ENCODE peak calls at places on chromosome 3, in seven cellular contexts. One of them, this sample, is unnamed.

GRCh38 chr3:71728632-71729342 is 3.6 kb upstream of the EIF4E3 start:
- DNase-seq in mucosa of descending colon: no peak
- DNase-seq in suprapubic skin: no peak
- DNase-seq in right lobe of liver: no peak
- DNase-seq in AG04449: no peak
- DNase-seq in pancreas: no peak
- DNase-seq in breast epithelium: no peak
- DNase-seq in this sample: no peak

GRCh38 chr3:187243933-187244564 is 46.8 kb downstream of the RTP1 start:
- DNase-seq in mucosa of descending colon: no peak
- DNase-seq in suprapubic skin: no peak
- DNase-seq in right lobe of liver: no peak
- DNase-seq in AG04449: no peak
- DNase-seq in pancreas: no peak
- DNase-seq in breast epithelium: no peak
- DNase-seq in this sample: no peak

GRCh38 chr3:188720636-188721035 is 451.1 kb upstream of the TPRG1 start:
- DNase-seq in mucosa of descending colon: no peak
- DNase-seq in suprapubic skin: no peak
- DNase-seq in right lobe of liver: peak
- DNase-seq in AG04449: no peak
- DNase-seq in pancreas: no peak
- DNase-seq in breast epithelium: no peak
- DNase-seq in this sample: no peak

GRCh38 chr3:65352951-65353350 is 665.2 kb upstream of the ADAMTS9 start:
- DNase-seq in mucosa of descending colon: no peak
- DNase-seq in suprapubic skin: no peak
- DNase-seq in right lobe of liver: no peak
- DNase-seq in AG04449: peak
- DNase-seq in pancreas: no peak
- DNase-seq in breast epithelium: no peak
- DNase-seq in this sample: no peak

GRCh38 chr3:134769469-134769868 is 25.6 kb upstream of the EPHB1 start:
- DNase-seq in mucosa of descending colon: no peak
- DNase-seq in suprapubic skin: no peak
- DNase-seq in right lobe of liver: no peak
- DNase-seq in AG04449: no peak
- DNase-seq in pancreas: no peak
- DNase-seq in breast epithelium: no peak
- DNase-seq in this sample: no peak

GRCh38 chr3:194689493-194689901 is 3.8 kb downstream of the FAM43A start:
- DNase-seq in mucosa of descending colon: no peak
- DNase-seq in suprapubic skin: no peak
- DNase-seq in right lobe of liver: no peak
- DNase-seq in AG04449: no peak
- DNase-seq in pancreas: no peak
- DNase-seq in breast epithelium: no peak
- DNase-seq in this sample: no peak

GRCh38 chr3:133394561-133395311 is 5.1 kb upstream of the BFSP2 start:
- DNase-seq in mucosa of descending colon: no peak
- DNase-seq in suprapubic skin: peak
- DNase-seq in right lobe of liver: no peak
- DNase-seq in AG04449: no peak
- DNase-seq in pancreas: no peak
- DNase-seq in breast epithelium: no peak
- DNase-seq in this sample: no peak

GRCh38 chr3:118991775-118992174 is 42.9 kb downstream of the IGSF11 start:
- DNase-seq in mucosa of descending colon: no peak
- DNase-seq in suprapubic skin: no peak
- DNase-seq in right lobe of liver: no peak
- DNase-seq in AG04449: no peak
- DNase-seq in pancreas: peak
- DNase-seq in breast epithelium: no peak
- DNase-seq in this sample: no peak

GRCh38 chr3:31210068-31210650 is 315.7 kb upstream of the GADL1 start:
- DNase-seq in mucosa of descending colon: no peak
- DNase-seq in suprapubic skin: no peak
- DNase-seq in right lobe of liver: no peak
- DNase-seq in AG04449: no peak
- DNase-seq in pancreas: no peak
- DNase-seq in breast epithelium: no peak
- DNase-seq in this sample: no peak

GRCh38 chr3:177760803-177761202 is 563.5 kb upstream of the TBL1XR1 start:
- DNase-seq in mucosa of descending colon: no peak
- DNase-seq in suprapubic skin: no peak
- DNase-seq in right lobe of liver: no peak
- DNase-seq in AG04449: peak
- DNase-seq in pancreas: no peak
- DNase-seq in breast epithelium: no peak
- DNase-seq in this sample: peak

GRCh38 chr3:110974902-110975301 is 96.7 kb upstream of the NECTIN3 start:
- DNase-seq in mucosa of descending colon: no peak
- DNase-seq in suprapubic skin: no peak
- DNase-seq in right lobe of liver: no peak
- DNase-seq in AG04449: no peak
- DNase-seq in pancreas: no peak
- DNase-seq in breast epithelium: no peak
- DNase-seq in this sample: no peak

GRCh38 chr3:68861521-68861920 is 70.8 kb downstream of the TAFA4 start:
- DNase-seq in mucosa of descending colon: no peak
- DNase-seq in suprapubic skin: no peak
- DNase-seq in right lobe of liver: no peak
- DNase-seq in AG04449: no peak
- DNase-seq in pancreas: no peak
- DNase-seq in breast epithelium: no peak
- DNase-seq in this sample: no peak

GRCh38 chr3:179661777-179662176 is 8.9 kb downstream of the USP13 start:
- DNase-seq in mucosa of descending colon: no peak
- DNase-seq in suprapubic skin: no peak
- DNase-seq in right lobe of liver: no peak
- DNase-seq in AG04449: no peak
- DNase-seq in pancreas: no peak
- DNase-seq in breast epithelium: no peak
- DNase-seq in this sample: no peak

GRCh38 chr3:187264946-187265345 is 26.6 kb downstream of the MASP1 start:
- DNase-seq in mucosa of descending colon: no peak
- DNase-seq in suprapubic skin: no peak
- DNase-seq in right lobe of liver: no peak
- DNase-seq in AG04449: peak
- DNase-seq in pancreas: no peak
- DNase-seq in breast epithelium: no peak
- DNase-seq in this sample: no peak

GRCh38 chr3:134959516-134959915 is 164.5 kb downstream of the EPHB1 start:
- DNase-seq in mucosa of descending colon: no peak
- DNase-seq in suprapubic skin: no peak
- DNase-seq in right lobe of liver: no peak
- DNase-seq in AG04449: no peak
- DNase-seq in pancreas: no peak
- DNase-seq in breast epithelium: no peak
- DNase-seq in this sample: no peak

GRCh38 chr3:42235532-42235931 is 30.5 kb downstream of the CCK start:
- DNase-seq in mucosa of descending colon: no peak
- DNase-seq in suprapubic skin: no peak
- DNase-seq in right lobe of liver: no peak
- DNase-seq in AG04449: no peak
- DNase-seq in pancreas: no peak
- DNase-seq in breast epithelium: no peak
- DNase-seq in this sample: no peak

GRCh38 chr3:18982920-18983319 is 165.4 kb upstream of the KCNH8 start:
- DNase-seq in mucosa of descending colon: no peak
- DNase-seq in suprapubic skin: no peak
- DNase-seq in right lobe of liver: no peak
- DNase-seq in AG04449: no peak
- DNase-seq in pancreas: no peak
- DNase-seq in breast epithelium: no peak
- DNase-seq in this sample: no peak

GRCh38 chr3:8767667-8768363 is 1.6 kb downstream of the OXTR start:
- DNase-seq in mucosa of descending colon: peak
- DNase-seq in suprapubic skin: no peak
- DNase-seq in right lobe of liver: no peak
- DNase-seq in AG04449: no peak
- DNase-seq in pancreas: peak
- DNase-seq in breast epithelium: no peak
- DNase-seq in this sample: no peak

GRCh38 chr3:108091498-108092259 is 848 bp upstream of the CD47 start:
- DNase-seq in mucosa of descending colon: no peak
- DNase-seq in suprapubic skin: no peak
- DNase-seq in right lobe of liver: no peak
- DNase-seq in AG04449: no peak
- DNase-seq in pancreas: peak
- DNase-seq in breast epithelium: no peak
- DNase-seq in this sample: no peak

GRCh38 chr3:56611364-56611763 is 54.4 kb downstream of the CCDC66 start:
- DNase-seq in mucosa of descending colon: no peak
- DNase-seq in suprapubic skin: no peak
- DNase-seq in right lobe of liver: no peak
- DNase-seq in AG04449: no peak
- DNase-seq in pancreas: no peak
- DNase-seq in breast epithelium: no peak
- DNase-seq in this sample: no peak

GRCh38 chr3:58353722-58354553 is 21.2 kb downstream of the PXK start:
- DNase-seq in mucosa of descending colon: no peak
- DNase-seq in suprapubic skin: no peak
- DNase-seq in right lobe of liver: no peak
- DNase-seq in AG04449: no peak
- DNase-seq in pancreas: no peak
- DNase-seq in breast epithelium: no peak
- DNase-seq in this sample: no peak

GRCh38 chr3:42689421-42690014 is 4.2 kb downstream of the KLHL40 start:
- DNase-seq in mucosa of descending colon: no peak
- DNase-seq in suprapubic skin: no peak
- DNase-seq in right lobe of liver: no peak
- DNase-seq in AG04449: no peak
- DNase-seq in pancreas: no peak
- DNase-seq in breast epithelium: no peak
- DNase-seq in this sample: no peak

GRCh38 chr3:159787191-159787590 is 201.4 kb upstream of the IL12A start:
- DNase-seq in mucosa of descending colon: peak
- DNase-seq in suprapubic skin: no peak
- DNase-seq in right lobe of liver: peak
- DNase-seq in AG04449: no peak
- DNase-seq in pancreas: no peak
- DNase-seq in breast epithelium: no peak
- DNase-seq in this sample: peak

GRCh38 chr3:186277268-186277909 is 84.6 kb downstream of the DGKG start:
- DNase-seq in mucosa of descending colon: no peak
- DNase-seq in suprapubic skin: no peak
- DNase-seq in right lobe of liver: no peak
- DNase-seq in AG04449: no peak
- DNase-seq in pancreas: no peak
- DNase-seq in breast epithelium: no peak
- DNase-seq in this sample: no peak

GRCh38 chr3:63864008-63864871 is 573 bp downstream of the ATXN7 start:
- DNase-seq in mucosa of descending colon: peak
- DNase-seq in suprapubic skin: peak
- DNase-seq in right lobe of liver: peak
- DNase-seq in AG04449: no peak
- DNase-seq in pancreas: peak
- DNase-seq in breast epithelium: no peak
- DNase-seq in this sample: no peak

GRCh38 chr3:63863150-63864007 is at the start of the genes ATXN7 and THOC7:
- DNase-seq in mucosa of descending colon: peak
- DNase-seq in suprapubic skin: peak
- DNase-seq in right lobe of liver: peak
- DNase-seq in AG04449: no peak
- DNase-seq in pancreas: peak
- DNase-seq in breast epithelium: peak
- DNase-seq in this sample: no peak

GRCh38 chr3:63870606-63871005 is 6.9 kb downstream of the ATXN7 start:
- DNase-seq in mucosa of descending colon: no peak
- DNase-seq in suprapubic skin: no peak
- DNase-seq in right lobe of liver: no peak
- DNase-seq in AG04449: no peak
- DNase-seq in pancreas: no peak
- DNase-seq in breast epithelium: no peak
- DNase-seq in this sample: no peak

GRCh38 chr3:63869929-63870328 is 6.3 kb downstream of the ATXN7 start:
- DNase-seq in mucosa of descending colon: no peak
- DNase-seq in suprapubic skin: no peak
- DNase-seq in right lobe of liver: no peak
- DNase-seq in AG04449: no peak
- DNase-seq in pancreas: no peak
- DNase-seq in breast epithelium: no peak
- DNase-seq in this sample: no peak

GRCh38 chr3:63867225-63867624 is 3.6 kb downstream of the ATXN7 start:
- DNase-seq in mucosa of descending colon: no peak
- DNase-seq in suprapubic skin: no peak
- DNase-seq in right lobe of liver: no peak
- DNase-seq in AG04449: no peak
- DNase-seq in pancreas: no peak
- DNase-seq in breast epithelium: no peak
- DNase-seq in this sample: no peak
- TF ChIP-seq CTCF in mucosa of descending colon: no peak
- TF ChIP-seq CTCF in suprapubic skin: no peak
- TF ChIP-seq CTCF in right lobe of liver: no peak
- TF ChIP-seq CTCF in AG04449: no peak
- TF ChIP-seq CTCF in pancreas: no peak
- TF ChIP-seq CTCF in breast epithelium: no peak
- TF ChIP-seq CTCF in this sample: no peak

GRCh38 chr3:192878374-192878773 is 39.3 kb downstream of the MB21D2 start:
- DNase-seq in mucosa of descending colon: no peak
- DNase-seq in suprapubic skin: no peak
- DNase-seq in right lobe of liver: no peak
- DNase-seq in AG04449: no peak
- DNase-seq in pancreas: no peak
- DNase-seq in breast epithelium: no peak
- DNase-seq in this sample: no peak
- H3K4me3 ChIP-seq in mucosa of descending colon: no peak
- H3K4me3 ChIP-seq in suprapubic skin: no peak
- H3K4me3 ChIP-seq in right lobe of liver: no peak
- H3K4me3 ChIP-seq in AG04449: no peak
- H3K4me3 ChIP-seq in pancreas: no peak
- H3K4me3 ChIP-seq in breast epithelium: no peak
- H3K4me3 ChIP-seq in this sample: no peak

GRCh38 chr3:166531730-166532129 is 694.5 kb upstream of the BCHE start:
- DNase-seq in mucosa of descending colon: no peak
- DNase-seq in suprapubic skin: no peak
- DNase-seq in right lobe of liver: no peak
- DNase-seq in AG04449: no peak
- DNase-seq in pancreas: no peak
- DNase-seq in breast epithelium: no peak
- DNase-seq in this sample: no peak

GRCh38 chr3:166527325-166527724 is 690.1 kb upstream of the BCHE start:
- DNase-seq in mucosa of descending colon: no peak
- DNase-seq in suprapubic skin: no peak
- DNase-seq in right lobe of liver: no peak
- DNase-seq in AG04449: no peak
- DNase-seq in pancreas: no peak
- DNase-seq in breast epithelium: no peak
- DNase-seq in this sample: no peak

GRCh38 chr3:166526878-166527277 is 689.7 kb upstream of the BCHE start:
- DNase-seq in mucosa of descending colon: no peak
- DNase-seq in suprapubic skin: no peak
- DNase-seq in right lobe of liver: no peak
- DNase-seq in AG04449: no peak
- DNase-seq in pancreas: no peak
- DNase-seq in breast epithelium: no peak
- DNase-seq in this sample: no peak
- TF ChIP-seq CTCF in mucosa of descending colon: no peak
- TF ChIP-seq CTCF in suprapubic skin: no peak
- TF ChIP-seq CTCF in right lobe of liver: no peak
- TF ChIP-seq CTCF in AG04449: no peak
- TF ChIP-seq CTCF in pancreas: no peak
- TF ChIP-seq CTCF in breast epithelium: no peak
- TF ChIP-seq CTCF in this sample: no peak

GRCh38 chr3:40523781-40524180 is 979 bp upstream of the ZNF621 start:
- DNase-seq in mucosa of descending colon: no peak
- DNase-seq in suprapubic skin: no peak
- DNase-seq in right lobe of liver: no peak
- DNase-seq in AG04449: no peak
- DNase-seq in pancreas: no peak
- DNase-seq in breast epithelium: no peak
- DNase-seq in this sample: no peak
- H3K4me3 ChIP-seq in mucosa of descending colon: no peak
- H3K4me3 ChIP-seq in suprapubic skin: peak
- H3K4me3 ChIP-seq in right lobe of liver: no peak
- H3K4me3 ChIP-seq in AG04449: no peak
- H3K4me3 ChIP-seq in pancreas: peak
- H3K4me3 ChIP-seq in breast epithelium: no peak
- H3K4me3 ChIP-seq in this sample: no peak

This sample was measured in AG09309.